ENCODE peak calls at places on chromosomes 16 and 17, in seven cellular contexts. S is spleen; C is nephron progenitor cell; E is stimulated activated CD8-positive, alpha-beta memory T cell treated with anti-CD3 and anti-CD28 coated beads, Interleukin-12 subunit alpha, Interleukin-12 subunit beta, amount 100 ng/mL, for 4 hours; L is neural progenitor cell; A is thoracic aorta; J is fibroblast of mammary gland. K is an unnamed sample.

GRCh38 chr17:31074772-31075538 is 19.8 kb upstream of the NF1 start:
- DNase-seq in S (no peak), C (no peak), E (no peak), L (peak; percentile 56), A (no peak), J (peak; percentile 51), K (no peak)

GRCh38 chr17:74821655-74822328 is 37.9 kb downstream of the GRIN2C start:
- DNase-seq in S (no peak), C (no peak), E (no peak), L (no peak), A (no peak), J (no peak), K (no peak)

GRCh38 chr16:89598199-89598598 is 15.2 kb upstream of the DPEP1 start:
- DNase-seq in S (no peak), C (no peak), E (no peak), L (no peak), A (no peak), J (peak; percentile 58), K (no peak)

GRCh38 chr17:64411999-64412771 is 21.5 kb upstream of the PECAM1 start:
- DNase-seq in S (peak; percentile 90), C (peak; percentile 53), E (no peak), L (peak; percentile 87), A (no peak), J (peak; percentile 14), K (peak; percentile 57)

GRCh38 chr16:25914357-25914962 is 222.7 kb downstream of the HS3ST4 start:
- DNase-seq in S (no peak), C (peak; percentile 10), E (no peak), L (no peak), A (no peak), J (no peak), K (no peak)

GRCh38 chr17:263271-263670 is 81.8 kb upstream of the DOC2B start:
- DNase-seq in S (peak; percentile 42), C (no peak), E (no peak), L (no peak), A (no peak), J (no peak), K (no peak)

GRCh38 chr17:36608794-36609497 is 7.6 kb downstream of the MRM1 start:
- DNase-seq in S (no peak), C (peak; percentile 65), E (no peak), L (peak; percentile 69), A (no peak), J (peak; percentile 82), K (peak; percentile 53)

GRCh38 chr16:56990407-56991286 is 1.3 kb downstream of the NLRC5 start:
- DNase-seq in S (peak; percentile 71), C (no peak), E (no peak), L (no peak), A (no peak), J (no peak), K (no peak)

GRCh38 chr16:49524578-49525315 is 151.1 kb downstream of the C16orf78 start:
- DNase-seq in S (peak; percentile 64), C (no peak), E (no peak), L (no peak), A (no peak), J (no peak), K (no peak)